ENCODE peak calls at places on chromosomes 11 and 22, in five cellular contexts. S is neural progenitor cell, V is endothelial cell of umbilical vein, C is HepG2, I is HCT116. N is an unnamed sample.

GRCh38 chr11:28243057-28243456 is 134.9 kb downstream of the METTL15 start:
- DNase-seq in S (no peak), V (no peak), C (no peak), I (no peak), N (no peak)

GRCh38 chr22:29320546-29320945 is 5.0 kb upstream of the RASL10A start:
- DNase-seq in S (no peak), V (no peak), C (peak), I (no peak), N (no peak)

GRCh38 chr11:78351979-78352731 is 65.5 kb downstream of the GAB2 start:
- DNase-seq in S (no peak), V (no peak), C (no peak), I (no peak), N (no peak)

GRCh38 chr22:40147388-40148176 is 30.1 kb upstream of the TNRC6B start:
- DNase-seq in S (peak), V (no peak), C (no peak), I (no peak), N (no peak)

GRCh38 chr11:116695657-116696254 is 77.0 kb downstream of the BUD13 start:
- DNase-seq in S (no peak), V (no peak), C (no peak), I (no peak), N (no peak)

GRCh38 chr22:38754247-38755154 is 1.3 kb downstream of the SUN2 start:
- DNase-seq in S (peak), V (peak), C (peak), I (no peak), N (no peak)

GRCh38 chr22:49664371-49664881 is 163.2 kb downstream of the BRD1 start:
- DNase-seq in S (peak), V (no peak), C (no peak), I (no peak), N (no peak)

GRCh38 chr11:2704356-2704755 is 4.6 kb upstream of the KCNQ1OT1 start:
- DNase-seq in S (no peak), V (no peak), C (no peak), I (no peak), N (no peak)

GRCh38 chr11:111344032-111344431 is 35.0 kb downstream of the POU2AF1 start:
- DNase-seq in S (no peak), V (no peak), C (no peak), I (no peak), N (no peak)

GRCh38 chr22:44671742-44672141 is 30.3 kb upstream of the PRR5 start:
- DNase-seq in S (no peak), V (no peak), C (peak), I (no peak), N (no peak)

GRCh38 chr11:34013893-34014571 is 37.5 kb upstream of the CAPRIN1 start:
- DNase-seq in S (no peak), V (no peak), C (no peak), I (no peak), N (no peak)

GRCh38 chr22:23520875-23521441 is 59.1 kb downstream of the IGLL1 start:
- DNase-seq in S (peak), V (no peak), C (peak), I (no peak), N (no peak)

GRCh38 chr22:20106205-20106848 is 9.6 kb upstream of the RANBP1 start:
- DNase-seq in S (no peak), V (no peak), C (no peak), I (no peak), N (no peak)

GRCh38 chr11:95358516-95359322 is 127.7 kb upstream of the SESN3 start:
- DNase-seq in S (no peak), V (no peak), C (no peak), I (no peak), N (no peak)

GRCh38 chr11:17162376-17162775 is 45.4 kb downstream of the PIK3C2A start:
- DNase-seq in S (no peak), V (no peak), C (no peak), I (no peak), N (no peak)

GRCh38 chr11:65574147-65574962 is 1.5 kb upstream of the EHBP1L1 start:
- DNase-seq in S (peak), V (peak), C (peak), I (peak), N (no peak)

GRCh38 chr11:65575568-65576231 is at the start of gene EHBP1L1:
- DNase-seq in S (peak), V (peak), C (no peak), I (no peak), N (no peak)

GRCh38 chr11:65573391-65574146 is 1.2 kb downstream of the FAM89B start:
- DNase-seq in S (no peak), V (no peak), C (no peak), I (no peak), N (no peak)

GRCh38 chr11:65576232-65576866 is 496 bp downstream of the EHBP1L1 start:
- DNase-seq in S (no peak), V (no peak), C (no peak), I (no peak), N (no peak)

DNA sequence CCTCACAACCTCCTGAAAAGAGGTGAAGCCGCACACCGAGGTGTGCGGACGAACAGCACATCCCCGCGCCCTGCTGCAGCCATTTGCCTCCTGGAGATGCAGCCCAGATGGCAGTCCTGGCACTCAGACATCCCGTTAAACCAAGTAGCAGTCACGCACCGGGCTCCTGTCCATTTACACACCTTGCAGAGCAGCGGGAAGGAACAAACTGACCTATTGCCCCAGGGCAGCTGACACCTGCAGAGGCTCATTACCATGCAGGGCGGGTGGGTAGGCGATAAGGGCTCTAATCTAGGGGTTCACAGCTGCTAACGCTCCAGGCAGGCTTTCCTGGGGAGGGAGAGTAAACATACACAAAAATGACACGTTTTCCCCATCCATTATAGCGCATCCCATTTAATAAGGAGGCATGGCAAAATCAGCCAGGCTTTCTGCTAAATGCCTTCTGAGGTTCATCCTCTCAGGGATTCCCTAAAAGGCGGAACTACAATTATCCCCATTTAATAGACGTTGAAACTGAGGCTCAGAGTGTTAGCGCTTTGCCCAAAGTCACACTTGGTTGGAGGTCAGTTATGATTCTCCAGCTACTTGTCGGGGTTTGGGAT is 788 bp upstream of the EHBP1L1 start:
- DNase-seq in S (no peak), V (peak), C (no peak), I (no peak), N (no peak)
- TF ChIP-seq EZH2 in S (peak), V (no peak), C (no peak), I (no peak), N (no peak)

GRCh38 chr11:6228520-6228919 is 5.9 kb downstream of the FHIP1B start:
- DNase-seq in S (no peak), V (no peak), C (no peak), I (no peak), N (no peak)

GRCh38 chr11:6233984-6234313 is 487 bp downstream of the FHIP1B start:
- DNase-seq in S (peak), V (no peak), C (no peak), I (no peak), N (no peak)

GRCh38 chr11:6232899-6233298 is 1.5 kb downstream of the FHIP1B start:
- DNase-seq in S (no peak), V (no peak), C (no peak), I (no peak), N (no peak)

GRCh38 chr11:6225896-6226295 is 8.5 kb downstream of the FHIP1B start:
- DNase-seq in S (no peak), V (peak), C (no peak), I (no peak), N (no peak)

DNA sequence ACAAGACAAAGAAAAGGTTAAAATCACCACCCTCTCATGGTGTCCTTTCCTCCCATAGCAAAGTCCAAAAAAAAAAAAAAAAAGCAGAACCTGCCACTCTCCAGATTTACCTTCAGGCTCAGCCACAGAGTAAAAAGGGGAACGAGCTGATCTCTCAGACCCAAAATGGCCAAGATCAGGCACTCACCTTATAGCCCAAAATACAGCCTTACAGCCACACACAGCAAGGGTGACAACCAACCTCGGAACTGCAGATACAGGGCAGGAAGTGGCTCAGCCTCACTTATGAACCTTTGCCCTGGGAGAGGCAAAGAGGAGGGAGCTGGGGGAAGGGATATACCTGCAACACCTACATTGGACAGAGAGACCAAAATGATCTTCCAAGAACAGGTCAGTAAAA is 4.5 kb downstream of the FHIP1B start:
- DNase-seq in S (no peak), V (no peak), C (peak), I (no peak), N (no peak)
- H3K4me2 ChIP-seq in S (no peak), V (no peak), C (peak), I (no peak), N (no peak)

GRCh38 chr11:20597924-20598484 is 1.4 kb upstream of the SLC6A5 start:
- DNase-seq in S (peak), V (no peak), C (no peak), I (no peak), N (no peak)
- TF ChIP-seq EZH2 in S (peak), V (peak), C (no peak), I (no peak), N (no peak)

GRCh38 chr11:3902441-3902840 is 47.0 kb downstream of the STIM1 start:
- DNase-seq in S (no peak), V (no peak), C (no peak), I (no peak), N (no peak)
- H3K4me2 ChIP-seq in S (no peak), V (no peak), C (no peak), I (no peak), N (no peak)

N was measured in keratinocyte.